ENCODE peak calls at places on chromosomes 13 and 19, in five cellular contexts. X is IMR-90; K is colonic mucosa; Z is lower lobe of right lung; J is CD8-positive, alpha-beta T cell. R is an unnamed sample.

GRCh38 chr19:38319421-38320258 is at the start of gene KCNK6:
- DNase-seq in K (peak; percentile 90), Z (peak; percentile 73), X (no peak), J (peak; percentile 35), R (peak; percentile 16)

GRCh38 chr19:56611288-56611687 is 16.2 kb downstream of the ZNF71 start:
- DNase-seq in Z (no peak), K (no peak), J (no peak), X (no peak), R (no peak)

GRCh38 chr13:87295636-87296035 is 375.5 kb upstream of the SLITRK5 start:
- DNase-seq in J (no peak), Z (no peak), X (no peak), K (no peak), R (no peak)

GRCh38 chr13:48493076-48493765 is 39.7 kb downstream of the RCBTB2 start:
- DNase-seq in Z (no peak), X (no peak), J (no peak), K (no peak), R (no peak)

GRCh38 chr19:41646589-41647204 is 19.8 kb upstream of the CEACAM4 start:
- DNase-seq in K (no peak), J (peak; percentile 55), Z (peak; percentile 76), X (no peak), R (no peak)

GRCh38 chr19:10292206-10292788 is 2.5 kb downstream of the ICAM5 start:
- DNase-seq in J (peak; percentile 70), K (peak; percentile 92), X (peak; percentile 78), Z (peak; percentile 94), R (peak; percentile 65)

GRCh38 chr19:41927810-41928192 is 448 bp downstream of the ERFL start:
- DNase-seq in Z (no peak), K (no peak), X (no peak), J (peak; percentile 55), R (no peak)

GRCh38 chr13:33186851-33187250 is 98.7 kb downstream of the STARD13 start:
- DNase-seq in J (no peak), K (no peak), X (peak; percentile 89), Z (no peak), R (no peak)

GRCh38 chr13:97934590-97934989 is 18.9 kb upstream of the IPO5 start:
- DNase-seq in K (no peak), Z (no peak), J (no peak), X (no peak), R (peak; percentile 4)

GRCh38 chr19:29672933-29673336 is 7.7 kb downstream of the PLEKHF1 start:
- DNase-seq in J (peak; percentile 86), K (no peak), X (no peak), Z (no peak), R (no peak)

GRCh38 chr13:74768521-74769090 is 634.4 kb upstream of the KLF12 start:
- DNase-seq in K (no peak), Z (no peak), J (no peak), X (no peak), R (no peak)

GRCh38 chr13:60244381-60244780 is 80.7 kb upstream of the DIAPH3 start:
- DNase-seq in Z (no peak), K (no peak), J (no peak), X (no peak), R (no peak)

DNA sequence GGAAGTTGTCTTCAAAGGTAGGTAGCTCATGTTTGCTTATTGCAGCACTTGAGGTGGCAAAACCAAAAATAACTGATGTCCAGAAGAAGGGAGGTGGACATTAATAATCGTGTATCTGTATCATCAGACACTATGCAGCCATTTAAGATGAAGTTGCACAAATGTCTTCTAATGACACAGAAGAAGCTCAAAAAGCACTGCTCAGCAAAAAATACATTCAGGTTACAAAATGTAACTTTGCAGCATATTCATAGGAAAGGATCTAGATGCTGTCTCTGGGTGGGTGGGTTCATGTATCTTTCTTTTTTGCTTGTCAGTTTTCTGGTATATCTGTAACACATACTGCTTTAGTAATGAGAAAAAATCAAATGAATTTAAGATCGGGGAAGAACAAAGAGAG is 247.8 kb downstream of the DNAJC15 start:
- DNase-seq in J (no peak), X (no peak), K (no peak), Z (no peak), R (no peak)
- TF ChIP-seq CTCF in J (no peak), X (no peak), K (no peak), Z (no peak), R (no peak)

GRCh38 chr19:5269926-5270325 is 70.7 kb downstream of the PTPRS start:
- DNase-seq in K (no peak), Z (no peak), X (no peak), J (no peak), R (no peak)

GRCh38 chr19:5268801-5269200 is 71.8 kb downstream of the PTPRS start:
- DNase-seq in J (no peak), Z (no peak), K (no peak), X (no peak), R (no peak)

GRCh38 chr19:5273782-5274181 is 66.8 kb downstream of the PTPRS start:
- DNase-seq in Z (no peak), K (no peak), X (no peak), J (no peak), R (no peak)

GRCh38 chr19:5269279-5269678 is 71.3 kb downstream of the PTPRS start:
- DNase-seq in Z (no peak), K (no peak), J (no peak), X (no peak), R (no peak)

DNA sequence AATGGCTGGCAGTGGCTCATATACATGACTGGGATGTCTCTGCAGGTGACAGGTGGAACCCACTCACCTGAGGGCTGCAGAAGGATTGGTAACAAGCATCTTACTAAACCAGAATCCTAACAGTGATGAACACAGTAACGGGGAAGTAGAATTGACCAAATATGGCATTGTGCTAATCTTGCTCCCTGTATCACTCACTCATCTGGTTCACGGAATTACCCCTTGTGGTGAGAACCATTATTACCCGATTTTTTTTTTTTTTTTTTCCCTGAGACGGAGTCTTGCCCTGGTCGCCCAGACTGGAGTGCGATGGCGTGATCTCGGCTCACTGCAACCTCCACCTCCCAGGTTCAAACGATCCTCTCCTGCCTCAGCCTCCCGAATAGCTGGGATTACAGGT is 69.5 kb downstream of the PTPRS start:
- DNase-seq in Z (no peak), K (no peak), X (no peak), J (no peak), R (no peak)
- TF ChIP-seq CTCF in Z (no peak), K (no peak), X (peak; percentile 25), J (no peak), R (peak; percentile 56)

GRCh38 chr13:96792188-96792587 is 202.1 kb downstream of the OXGR1 start:
- DNase-seq in X (no peak), K (no peak), J (no peak), Z (no peak), R (no peak)
- TF ChIP-seq CTCF in X (no peak), K (no peak), J (no peak), Z (no peak), R (peak; percentile 19)

DNA sequence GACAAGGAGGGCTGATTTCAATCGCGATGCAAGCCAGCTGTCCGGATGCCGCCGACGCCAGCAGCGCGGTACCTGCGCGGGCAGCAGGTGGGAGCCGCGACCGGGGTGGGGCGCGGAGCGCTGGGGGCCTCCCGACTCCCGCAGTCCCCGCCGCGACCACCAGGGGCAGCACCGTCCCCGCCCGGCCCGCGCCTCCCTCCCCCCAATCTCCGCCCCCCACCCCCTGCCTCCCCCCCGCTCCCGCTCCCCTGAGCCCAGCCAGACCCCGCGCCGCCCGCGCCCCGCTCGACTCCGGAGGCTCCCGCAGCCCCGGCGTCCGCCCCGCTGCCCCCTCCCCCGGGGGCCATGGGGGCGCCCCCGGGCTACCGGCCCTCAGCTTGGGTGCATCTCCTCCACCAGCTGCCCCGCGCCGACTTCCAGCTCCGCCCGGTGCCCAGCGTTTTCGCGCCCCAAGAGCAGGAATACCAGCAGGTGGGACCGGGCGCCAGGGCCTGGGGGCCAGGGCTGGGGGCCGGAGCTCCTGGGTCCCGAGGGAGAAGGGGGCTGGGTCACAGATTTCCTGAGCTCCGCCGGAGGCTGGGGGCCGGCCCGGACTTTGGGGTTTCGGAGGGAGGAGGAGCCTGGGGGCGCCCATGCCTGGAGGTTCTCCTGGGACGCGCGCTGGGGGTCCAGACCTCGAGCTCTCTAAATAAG is at the start of gene TTYH1:
- DNase-seq in Z (no peak), J (peak; percentile 63), K (no peak), X (no peak), R (peak; percentile 77)
- TF ChIP-seq CTCF in Z (peak; percentile 18), J (peak; percentile 49), K (no peak), X (no peak), R (peak; percentile 71)

DNA sequence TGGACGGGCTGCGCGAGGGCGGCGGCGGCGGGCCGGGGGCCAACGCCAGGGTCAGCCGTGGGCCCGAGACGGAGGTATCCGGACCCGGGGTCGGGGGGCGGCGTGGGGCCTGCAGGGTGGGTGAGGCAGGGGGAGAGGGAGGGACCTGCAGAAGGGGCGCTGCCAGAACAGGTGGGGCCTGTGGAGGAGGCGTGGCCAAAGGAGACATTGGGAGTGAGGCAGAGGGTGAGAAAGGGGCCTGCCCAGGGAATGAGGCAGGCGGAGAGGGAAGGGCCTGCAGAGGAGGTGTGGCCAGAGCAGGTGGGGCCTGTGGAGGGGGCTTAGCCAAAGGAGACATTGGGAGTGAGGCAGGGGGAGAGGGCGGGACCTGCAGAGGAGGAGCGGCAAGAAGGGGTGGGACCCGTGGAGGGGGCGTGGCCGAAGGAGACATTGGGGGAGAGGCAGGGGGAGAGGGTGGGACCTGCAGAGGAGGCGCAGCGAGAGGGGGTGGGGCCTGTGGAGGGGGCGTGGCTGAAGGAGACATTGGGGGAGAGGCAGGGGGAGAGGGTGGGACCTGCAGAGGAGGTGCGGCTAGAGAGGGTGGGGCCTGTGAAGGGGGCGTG is 4.2 kb downstream of the PRR36 start:
- DNase-seq in X (peak; percentile 8), K (peak; percentile 62), J (peak; percentile 63), Z (peak; percentile 70), R (no peak)
- TF ChIP-seq CTCF in X (no peak), K (no peak), J (no peak), Z (no peak), R (no peak)